ENCODE peak calls at places on chromosome 19, in seven cellular contexts. K is GM13976, O is NB4, C is upper lobe of left lung, W is GM12864, I is GM12865, B is mammary epithelial cell. A is an unnamed sample.

GRCh38 chr19:20858218-20858617 is 64.8 kb upstream of the ZNF85 start:
- DNase-seq in K (no peak), O (no peak), C (no peak), W (no peak), I (no peak), B (no peak), A (no peak)

GRCh38 chr19:45947926-45948325 is 25.7 kb downstream of the NOVA2 start:
- DNase-seq in K (no peak), O (no peak), C (no peak), W (no peak), I (no peak), B (peak), A (no peak)

GRCh38 chr19:12647490-12648071 is 19.0 kb downstream of the MAN2B1 start:
- DNase-seq in K (peak), O (peak), C (peak), W (no peak), I (peak), B (no peak), A (no peak)

GRCh38 chr19:50725932-50726230 is 2.7 kb downstream of the CLEC11A start:
- DNase-seq in K (no peak), O (no peak), C (no peak), W (no peak), I (no peak), B (no peak), A (no peak)

GRCh38 chr19:38015216-38015615 is 108.2 kb downstream of the SIPA1L3 start:
- DNase-seq in K (no peak), O (no peak), C (no peak), W (no peak), I (no peak), B (peak), A (no peak)

GRCh38 chr19:8209111-8209964 is at the start of gene CERS4:
- DNase-seq in K (peak), O (peak), C (peak), W (no peak), I (peak), B (no peak), A (no peak)

GRCh38 chr19:32037998-32038732 is 307.2 kb upstream of the ZNF507 start:
- DNase-seq in K (no peak), O (no peak), C (no peak), W (no peak), I (no peak), B (no peak), A (no peak)

GRCh38 chr19:44905437-44906160 is at the start of gene APOE:
- DNase-seq in K (no peak), O (no peak), C (no peak), W (no peak), I (no peak), B (no peak), A (no peak)

GRCh38 chr19:6394831-6395230 is 1.9 kb upstream of the GTF2F1 start:
- DNase-seq in K (no peak), O (no peak), C (no peak), W (no peak), I (no peak), B (no peak), A (no peak)

GRCh38 chr19:5943623-5944022 is 29.6 kb downstream of the CAPS start:
- DNase-seq in K (no peak), O (no peak), C (no peak), W (no peak), I (no peak), B (no peak), A (no peak)

GRCh38 chr19:38941979-38942378 is 11.2 kb downstream of the MRPS12 start:
- DNase-seq in K (no peak), O (no peak), C (no peak), W (no peak), I (no peak), B (no peak), A (no peak)

GRCh38 chr19:51098366-51099069 is 9.7 kb downstream of the CTU1 start:
- DNase-seq in K (no peak), O (no peak), C (peak), W (no peak), I (no peak), B (no peak), A (no peak)

GRCh38 chr19:7703332-7703731 is 1.4 kb upstream of the FCER2 start:
- DNase-seq in K (no peak), O (no peak), C (no peak), W (no peak), I (no peak), B (no peak), A (no peak)

GRCh38 chr19:4556574-4557185 is 2.8 kb downstream of the SEMA6B start:
- DNase-seq in K (peak), O (peak), C (no peak), W (no peak), I (peak), B (peak), A (no peak)

GRCh38 chr19:13505761-13506549 is at the start of gene CACNA1A:
- DNase-seq in K (peak), O (no peak), C (no peak), W (no peak), I (no peak), B (no peak), A (no peak)

GRCh38 chr19:21698215-21698614 is 69.2 kb downstream of the ZNF100 start:
- DNase-seq in K (no peak), O (peak), C (no peak), W (no peak), I (no peak), B (peak), A (no peak)

GRCh38 chr19:41860419-41861097 is 503 bp downstream of the RPS19 start:
- DNase-seq in K (no peak), O (no peak), C (no peak), W (no peak), I (peak), B (no peak), A (peak)

GRCh38 chr19:37403403-37403802 is 32.5 kb downstream of the ZNF527 start:
- DNase-seq in K (no peak), O (no peak), C (no peak), W (no peak), I (no peak), B (no peak), A (no peak)

GRCh38 chr19:40584007-40584406 is 7.3 kb downstream of the SHKBP1 start:
- DNase-seq in K (no peak), O (no peak), C (no peak), W (no peak), I (no peak), B (no peak), A (no peak)

GRCh38 chr19:13417054-13417453 is 89.2 kb downstream of the CACNA1A start:
- DNase-seq in K (no peak), O (no peak), C (no peak), W (no peak), I (peak), B (no peak), A (no peak)

GRCh38 chr19:55112246-55112780 is 5.1 kb downstream of the PPP1R12C start:
- DNase-seq in K (no peak), O (no peak), C (no peak), W (no peak), I (no peak), B (no peak), A (no peak)

GRCh38 chr19:41563847-41564514 is 12.0 kb upstream of the CEACAM21 start:
- DNase-seq in K (no peak), O (no peak), C (no peak), W (no peak), I (peak), B (peak), A (no peak)

GRCh38 chr19:10452726-10453620 is 32.6 kb downstream of the PDE4A start:
- DNase-seq in K (no peak), O (peak), C (no peak), W (no peak), I (no peak), B (no peak), A (no peak)

GRCh38 chr19:46147791-46148288 is at the start of gene IGFL2:
- DNase-seq in K (no peak), O (no peak), C (no peak), W (no peak), I (no peak), B (peak), A (no peak)

GRCh38 chr19:5666921-5667610 is 13.2 kb downstream of the MICOS13 start:
- DNase-seq in K (no peak), O (no peak), C (no peak), W (no peak), I (no peak), B (no peak), A (no peak)

GRCh38 chr19:39924952-39925351 is 9.5 kb downstream of the FCGBP start:
- DNase-seq in K (no peak), O (no peak), C (no peak), W (no peak), I (no peak), B (no peak), A (no peak)

GRCh38 chr19:55032170-55032569 is 5.9 kb downstream of the GP6 start:
- DNase-seq in K (no peak), O (no peak), C (no peak), W (no peak), I (no peak), B (no peak), A (no peak)

GRCh38 chr19:8361921-8362793 is 1.8 kb upstream of the ANGPTL4 start:
- DNase-seq in K (no peak), O (peak), C (peak), W (no peak), I (no peak), B (peak), A (peak)

GRCh38 chr19:32287811-32288227 is 57.6 kb upstream of the ZNF507 start:
- DNase-seq in K (no peak), O (peak), C (peak), W (no peak), I (peak), B (peak), A (peak)

DNA sequence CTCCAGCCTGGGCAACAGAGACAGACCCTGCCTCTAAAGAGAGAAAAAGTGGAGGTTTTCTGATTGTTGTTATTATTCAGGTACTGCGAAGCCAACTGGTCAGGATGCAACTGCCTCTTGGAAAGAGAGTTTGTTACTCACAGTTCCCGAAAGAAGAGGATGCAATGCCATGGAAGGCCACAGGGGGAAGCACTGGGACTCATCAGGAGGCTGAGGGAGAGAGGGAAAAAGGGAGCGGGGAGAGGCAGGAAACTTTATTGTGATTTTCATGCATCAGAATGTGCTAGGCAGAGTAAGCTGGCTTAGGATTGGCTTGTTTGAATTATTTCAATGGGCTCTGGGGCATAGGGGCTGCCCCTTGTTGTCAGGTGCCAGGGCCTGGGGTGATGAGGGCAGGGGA is 27.6 kb downstream of the MYO9B start:
- DNase-seq in K (no peak), O (peak), C (no peak), W (no peak), I (no peak), B (peak), A (no peak)
- TF ChIP-seq CTCF in K (peak), O (peak), C (no peak), W (peak), I (peak), B (peak), A (peak)

DNA sequence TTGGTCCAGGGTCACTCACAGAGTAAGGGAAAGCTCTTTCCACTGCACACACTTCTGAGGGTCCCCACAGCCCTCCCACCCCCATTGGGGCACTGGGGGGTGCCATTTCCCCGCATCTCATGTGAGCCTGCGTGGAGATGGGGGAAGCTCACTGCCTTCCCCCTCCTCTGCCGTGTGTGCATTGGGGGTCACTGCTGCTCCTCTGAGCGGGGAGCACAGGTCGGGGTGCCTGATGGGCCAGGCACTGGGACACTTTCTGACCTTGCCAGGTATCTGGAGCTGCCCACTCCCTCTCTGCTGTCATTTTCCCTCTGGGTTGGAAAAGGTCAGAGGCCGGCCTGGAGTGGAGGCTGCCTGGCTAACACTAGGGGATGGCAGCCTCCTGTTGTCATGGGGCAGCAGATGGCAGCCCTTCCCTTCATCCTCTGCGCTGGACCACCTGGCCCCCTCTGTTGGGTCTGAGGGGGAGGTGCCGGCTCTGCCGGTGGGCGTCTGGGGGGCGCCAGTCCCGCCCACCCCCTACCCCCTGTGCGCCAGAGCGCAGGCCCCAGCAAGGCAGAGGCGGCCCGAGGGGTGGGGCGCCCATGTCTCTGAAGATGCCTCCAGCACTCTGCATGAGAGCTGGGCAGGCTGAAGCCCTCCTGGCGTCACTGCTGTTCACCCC is 9.1 kb downstream of the SSBP4 start:
- DNase-seq in K (no peak), O (no peak), C (no peak), W (no peak), I (no peak), B (no peak), A (no peak)
- TF ChIP-seq CTCF in K (no peak), O (no peak), C (no peak), W (no peak), I (no peak), B (no peak), A (no peak)

DNA sequence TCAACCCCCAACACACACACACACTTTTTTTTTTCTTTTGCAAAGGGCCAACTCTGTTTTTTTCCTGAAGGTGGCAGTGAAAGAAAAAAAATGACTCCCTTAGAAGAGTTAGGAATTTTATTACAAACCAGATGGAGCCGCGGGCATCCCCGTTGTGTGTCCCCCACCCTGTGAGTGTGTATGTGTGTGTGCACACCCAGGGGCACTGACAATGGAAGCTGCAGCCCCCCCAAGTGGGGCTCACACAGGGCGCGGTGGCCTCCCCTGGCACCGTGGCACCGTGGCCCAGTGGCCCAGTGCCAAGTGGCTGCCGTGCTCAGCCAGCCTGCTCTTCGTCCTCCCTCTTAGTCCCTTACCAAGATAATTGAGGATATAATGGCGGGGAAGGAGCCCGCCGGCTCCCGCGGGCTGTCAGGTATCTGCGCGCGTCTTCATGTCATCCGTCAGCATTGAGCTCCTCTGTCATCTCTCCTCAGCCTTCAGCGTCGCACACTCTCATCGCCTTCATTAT is 314.1 kb downstream of the ZNF536 start:
- DNase-seq in K (no peak), O (no peak), C (no peak), W (no peak), I (no peak), B (no peak), A (no peak)
- TF ChIP-seq CTCF in K (no peak), O (no peak), C (no peak), W (no peak), I (no peak), B (peak), A (no peak)

GRCh38 chr19:48637948-48638830 is 1.0 kb upstream of the DBP start:
- DNase-seq in K (peak), O (peak), C (peak), W (peak), I (peak), B (peak), A (peak)
- TF ChIP-seq CTCF in K (no peak), O (peak), C (no peak), W (no peak), I (peak), B (peak), A (peak)

DNA sequence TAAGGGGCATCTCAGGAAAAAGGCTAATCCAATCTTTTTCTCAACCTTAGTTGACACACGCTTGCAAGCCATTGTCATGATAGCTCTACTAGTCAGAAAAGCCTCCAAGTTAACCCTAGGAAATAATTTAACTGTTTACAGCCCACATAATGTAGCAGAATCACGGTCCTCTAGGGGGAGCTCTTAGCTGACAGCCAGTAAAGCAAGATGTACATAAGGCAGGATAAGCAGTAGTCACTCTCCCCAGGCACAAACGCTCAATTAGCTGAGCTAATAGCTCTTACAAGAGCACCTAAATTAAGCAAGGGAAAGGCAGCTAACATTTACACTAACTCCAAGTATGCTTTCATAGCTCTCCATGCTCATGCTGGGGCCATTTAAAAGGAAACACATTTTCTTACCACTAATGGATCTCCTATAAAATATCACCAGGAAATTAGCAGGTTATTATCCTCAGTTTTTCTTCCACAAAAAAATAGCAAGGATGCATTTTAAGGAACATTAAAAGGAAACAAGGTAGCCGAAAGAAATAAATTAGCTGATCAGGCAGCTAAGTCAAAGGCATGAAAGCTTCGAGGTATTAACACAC is 33.7 kb upstream of the ZSCAN5A start:
- DNase-seq in K (no peak), O (peak), C (no peak), W (no peak), I (peak), B (peak), A (peak)
- TF ChIP-seq CTCF in K (peak), O (peak), C (no peak), W (peak), I (peak), B (peak), A (peak)

GRCh38 chr19:3442487-3443071 is 37.7 kb downstream of the SMIM24 start:
- DNase-seq in K (no peak), O (no peak), C (no peak), W (no peak), I (no peak), B (no peak), A (no peak)

GRCh38 chr19:3443840-3444694 is 36.3 kb downstream of the SMIM24 start:
- DNase-seq in K (no peak), O (no peak), C (no peak), W (no peak), I (no peak), B (no peak), A (no peak)

GRCh38 chr19:3441089-3441985 is 39.0 kb downstream of the SMIM24 start:
- DNase-seq in K (no peak), O (no peak), C (no peak), W (no peak), I (no peak), B (no peak), A (no peak)

GRCh38 chr19:3441986-3442329 is 38.4 kb downstream of the SMIM24 start:
- DNase-seq in K (no peak), O (no peak), C (no peak), W (no peak), I (no peak), B (no peak), A (no peak)

DNA sequence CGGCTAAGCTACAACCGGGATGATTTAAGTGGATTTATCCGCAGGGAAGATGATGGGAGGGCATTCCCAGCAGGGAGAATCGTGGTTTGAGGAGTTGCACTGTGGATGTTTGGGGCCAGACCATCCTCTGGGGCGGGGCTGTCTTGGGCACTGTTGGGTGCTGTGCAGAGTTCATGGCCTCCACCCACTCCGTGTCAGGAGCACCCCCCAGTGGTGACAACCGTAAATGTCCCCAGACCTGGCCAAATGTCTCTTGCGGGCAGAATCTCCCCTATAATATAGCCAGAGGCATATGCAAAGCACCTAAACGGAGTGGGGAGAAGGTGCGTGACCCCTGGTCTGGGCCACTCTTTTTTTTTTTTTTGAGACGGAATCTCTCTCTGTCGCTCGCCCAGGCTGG is 40.2 kb downstream of the SMIM24 start:
- DNase-seq in K (peak), O (peak), C (peak), W (no peak), I (peak), B (no peak), A (peak)
- TF ChIP-seq CTCF in K (peak), O (peak), C (peak), W (peak), I (peak), B (peak), A (peak)

GRCh38 chr19:29170554-29170953 is 42.4 kb downstream of the UQCRFS1 start:
- DNase-seq in K (no peak), O (no peak), C (no peak), W (no peak), I (peak), B (no peak), A (no peak)
- TF ChIP-seq CTCF in K (no peak), O (no peak), C (no peak), W (no peak), I (no peak), B (no peak), A (no peak)

GRCh38 chr19:1039646-1040475 is at the start of gene ABCA7:
- DNase-seq in K (peak), O (peak), C (peak), W (peak), I (peak), B (peak), A (peak)
- TF ChIP-seq CTCF in K (no peak), O (no peak), C (peak), W (no peak), I (no peak), B (peak), A (no peak)

GRCh38 chr19:34662919-34663318 is 14.0 kb downstream of the SCGB2B2 start:
- DNase-seq in K (peak), O (peak), C (no peak), W (peak), I (peak), B (peak), A (peak)
- TF ChIP-seq CTCF in K (peak), O (peak), C (no peak), W (peak), I (peak), B (peak), A (peak)